ENCODE peak calls at places on chromosome X, in four cellular contexts. M is heart left ventricle, X is Calu3, G is C1 segment of cervical spinal cord. P is an unnamed sample.
A peak's percentile ranks its signal among the peaks of the same experiment; 100 is the strongest.

GRCh38 chrX:110173192-110174175 is 144.4 kb downstream of the AMMECR1 start:
- DNase-seq in M (no peak), X (no peak), G (no peak), P (no peak)

GRCh38 chrX:145213504-145213903 is 33.8 kb upstream of the SPANXN1 start:
- DNase-seq in M (no peak), X (peak; percentile 2), G (no peak), P (no peak)

GRCh38 chrX:69388526-69388925 is 115.6 kb upstream of the NALF2 start:
- DNase-seq in M (no peak), X (peak; percentile 0), G (no peak), P (no peak)

GRCh38 chrX:57951666-57952319 is 41.5 kb upstream of the ZXDA start:
- DNase-seq in M (peak; percentile 34), X (no peak), G (no peak), P (no peak)

GRCh38 chrX:23736030-23736429 is 7.0 kb downstream of the ACOT9 start:
- DNase-seq in M (no peak), X (no peak), G (no peak), P (no peak)

GRCh38 chrX:39755152-39756032 is 342.4 kb downstream of the BCOR start:
- DNase-seq in M (peak; percentile 92), X (peak; percentile 93), G (peak; percentile 23), P (peak; percentile 36)

GRCh38 chrX:3263681-3264126 is 82.7 kb downstream of the MXRA5 start:
- DNase-seq in M (no peak), X (no peak), G (no peak), P (no peak)

GRCh38 chrX:47226531-47227333 is 6.1 kb upstream of the USP11 start:
- DNase-seq in M (no peak), X (no peak), G (no peak), P (no peak)

GRCh38 chrX:140664939-140665338 is 44.6 kb upstream of the LINC00632 start:
- DNase-seq in M (no peak), X (no peak), G (no peak), P (no peak)

GRCh38 chrX:82224961-82225360 is 1023.1 kb downstream of the SH3BGRL start:
- DNase-seq in M (no peak), X (no peak), G (no peak), P (no peak)

GRCh38 chrX:130975947-130976346 is 72.9 kb upstream of the ENOX2 start:
- DNase-seq in M (no peak), X (peak; percentile 35), G (no peak), P (peak; percentile 15)

GRCh38 chrX:48940404-48940955 is 16.9 kb downstream of the OTUD5 start:
- DNase-seq in M (no peak), X (no peak), G (no peak), P (no peak)